ENCODE peak calls at places on chromosomes 3 and 15, in four cellular contexts. J is GM03348, Q is NCI-H510A treated with DMSO at 0.1 percent for 48 hours, U is lower leg skin. K is an unnamed sample.

GRCh38 chr15:43329222-43329959 is 982 bp downstream of the LCMT2 start:
- DNase-seq in J (peak), Q (no peak), U (peak), K (peak)

GRCh38 chr15:44593042-44593736 is 56.2 kb downstream of the EIF3J start:
- DNase-seq in J (peak), Q (no peak), U (no peak), K (peak)

GRCh38 chr3:152793969-152794368 is 41.0 kb upstream of the P2RY1 start:
- DNase-seq in J (no peak), Q (no peak), U (no peak), K (no peak)

GRCh38 chr15:101156509-101157159 is 95.2 kb downstream of the CHSY1 start:
- DNase-seq in J (no peak), Q (no peak), U (no peak), K (no peak)

GRCh38 chr15:60134609-60135008 is 130.5 kb downstream of the FOXB1 start:
- DNase-seq in J (no peak), Q (no peak), U (no peak), K (peak)

GRCh38 chr3:24641628-24642027 is 147.0 kb upstream of the THRB start:
- DNase-seq in J (no peak), Q (no peak), U (no peak), K (no peak)

GRCh38 chr3:105996781-105997180 is 128.0 kb upstream of the CBLB start:
- DNase-seq in J (no peak), Q (no peak), U (no peak), K (no peak)

GRCh38 chr15:48355377-48355776 is 24.1 kb downstream of the DUT start:
- DNase-seq in J (peak), Q (no peak), U (no peak), K (peak)

GRCh38 chr15:84804005-84804803 is 13.0 kb upstream of the ALPK3 start:
- DNase-seq in J (no peak), Q (no peak), U (no peak), K (no peak)

GRCh38 chr3:9721698-9722057 is 9.9 kb upstream of the BRPF1 start:
- DNase-seq in J (no peak), Q (no peak), U (no peak), K (no peak)

GRCh38 chr15:76501726-76502125 is 165.2 kb downstream of the ISL2 start:
- DNase-seq in J (peak), Q (no peak), U (no peak), K (peak)

GRCh38 chr15:48352474-48353072 is 21.3 kb downstream of the DUT start:
- DNase-seq in J (no peak), Q (peak), U (no peak), K (peak)

GRCh38 chr15:67190813-67191212 is 63.6 kb downstream of the AAGAB start:
- DNase-seq in J (no peak), Q (no peak), U (no peak), K (no peak)

GRCh38 chr3:44104668-44105321 is 136.9 kb upstream of the TOPAZ1 start:
- DNase-seq in J (peak), Q (no peak), U (no peak), K (peak)

K was measured in GM23248.